ENCODE peak calls at places on chromosome 6, in four cellular contexts. One of them, this sample, is unnamed.

GRCh38 chr6:150492507-150492906 is 107.2 kb upstream of the PLEKHG1 start:
- DNase-seq in HFF-Myc: peak
- DNase-seq in HuH-7: no peak
- DNase-seq in NCI-H2029: no peak
- DNase-seq in this sample: no peak

GRCh38 chr6:112735129-112735528 is 388.0 kb downstream of the RFPL4B start:
- DNase-seq in HFF-Myc: no peak
- DNase-seq in HuH-7: no peak
- DNase-seq in NCI-H2029: no peak
- DNase-seq in this sample: no peak

GRCh38 chr6:75272145-75272840 is 12.3 kb downstream of the TMEM30A start:
- DNase-seq in HFF-Myc: no peak
- DNase-seq in HuH-7: no peak
- DNase-seq in NCI-H2029: no peak
- DNase-seq in this sample: no peak

GRCh38 chr6:43489277-43490072 is 12.1 kb downstream of the TJAP1 start:
- DNase-seq in HuH-7: no peak
- DNase-seq in NCI-H2029: no peak
- DNase-seq in HFF-Myc: no peak
- DNase-seq in this sample: no peak

GRCh38 chr6:158002951-158003853 is 21.5 kb downstream of the SYNJ2 start:
- DNase-seq in HuH-7: no peak
- DNase-seq in HFF-Myc: peak
- DNase-seq in NCI-H2029: no peak
- DNase-seq in this sample: no peak

GRCh38 chr6:55980627-55981211 is 105.3 kb upstream of the BMP5 start:
- DNase-seq in NCI-H2029: no peak
- DNase-seq in HuH-7: peak
- DNase-seq in HFF-Myc: peak
- DNase-seq in this sample: peak

GRCh38 chr6:120816862-120817261 is 517.4 kb downstream of the TBC1D32 start:
- DNase-seq in HuH-7: no peak
- DNase-seq in NCI-H2029: no peak
- DNase-seq in HFF-Myc: no peak
- DNase-seq in this sample: no peak

GRCh38 chr6:32113386-32114352 is 4.5 kb upstream of the TNXB start:
- DNase-seq in HuH-7: no peak
- DNase-seq in NCI-H2029: no peak
- DNase-seq in HFF-Myc: peak
- DNase-seq in this sample: no peak

GRCh38 chr6:127939442-127940066 is 38.7 kb upstream of the THEMIS start:
- DNase-seq in HFF-Myc: no peak
- DNase-seq in HuH-7: no peak
- DNase-seq in NCI-H2029: no peak
- DNase-seq in this sample: no peak

GRCh38 chr6:45681860-45682488 is 304.2 kb upstream of the SUPT3H start:
- DNase-seq in HFF-Myc: no peak
- DNase-seq in HuH-7: no peak
- DNase-seq in NCI-H2029: no peak
- DNase-seq in this sample: no peak

GRCh38 chr6:117157448-117157847 is 107.9 kb upstream of the VGLL2 start:
- DNase-seq in NCI-H2029: no peak
- DNase-seq in HFF-Myc: no peak
- DNase-seq in HuH-7: no peak
- DNase-seq in this sample: no peak

GRCh38 chr6:7378629-7379218 is 10.8 kb downstream of the CAGE1 start:
- DNase-seq in NCI-H2029: no peak
- DNase-seq in HFF-Myc: no peak
- DNase-seq in HuH-7: no peak
- DNase-seq in this sample: no peak

GRCh38 chr6:47238456-47238995 is 71.2 kb downstream of the TNFRSF21 start:
- DNase-seq in HuH-7: no peak
- DNase-seq in HFF-Myc: no peak
- DNase-seq in NCI-H2029: no peak
- DNase-seq in this sample: no peak

GRCh38 chr6:6293317-6293716 is 27.1 kb downstream of the F13A1 start:
- DNase-seq in NCI-H2029: no peak
- DNase-seq in HuH-7: no peak
- DNase-seq in HFF-Myc: no peak
- DNase-seq in this sample: no peak

GRCh38 chr6:5752282-5752681 is 254.4 kb downstream of the NRN1 start:
- DNase-seq in HFF-Myc: peak
- DNase-seq in NCI-H2029: peak
- DNase-seq in HuH-7: no peak
- DNase-seq in this sample: no peak

GRCh38 chr6:163536770-163537169 is 122.3 kb downstream of the QKI start:
- DNase-seq in HFF-Myc: peak
- DNase-seq in NCI-H2029: no peak
- DNase-seq in HuH-7: no peak
- DNase-seq in this sample: no peak

GRCh38 chr6:121160276-121160675 is 174.0 kb downstream of the TBC1D32 start:
- DNase-seq in HFF-Myc: no peak
- DNase-seq in NCI-H2029: no peak
- DNase-seq in HuH-7: no peak
- DNase-seq in this sample: no peak

GRCh38 chr6:125094563-125094962 is 59.0 kb upstream of the TPD52L1 start:
- DNase-seq in NCI-H2029: no peak
- DNase-seq in HuH-7: no peak
- DNase-seq in HFF-Myc: peak
- DNase-seq in this sample: no peak

GRCh38 chr6:167244064-167244949 is 46.8 kb upstream of the UNC93A start:
- DNase-seq in NCI-H2029: no peak
- DNase-seq in HFF-Myc: no peak
- DNase-seq in HuH-7: no peak
- DNase-seq in this sample: no peak

GRCh38 chr6:15546591-15546990 is 116.2 kb downstream of the DTNBP1 start:
- DNase-seq in HFF-Myc: no peak
- DNase-seq in NCI-H2029: no peak
- DNase-seq in HuH-7: no peak
- DNase-seq in this sample: no peak

GRCh38 chr6:63643862-63644261 is 8.3 kb downstream of the PHF3 start:
- DNase-seq in NCI-H2029: no peak
- DNase-seq in HuH-7: no peak
- DNase-seq in HFF-Myc: no peak
- DNase-seq in this sample: no peak

GRCh38 chr6:79872986-79873385 is 74.4 kb downstream of the ELOVL4 start:
- DNase-seq in HFF-Myc: no peak
- DNase-seq in NCI-H2029: no peak
- DNase-seq in HuH-7: no peak
- DNase-seq in this sample: no peak

GRCh38 chr6:135667694-135668455 is 170.3 kb upstream of the AHI1 start:
- DNase-seq in NCI-H2029: peak
- DNase-seq in HuH-7: no peak
- DNase-seq in HFF-Myc: peak
- DNase-seq in this sample: peak

GRCh38 chr6:83511901-83512681 is at the start of gene PRSS35:
- DNase-seq in NCI-H2029: no peak
- DNase-seq in HuH-7: peak
- DNase-seq in HFF-Myc: no peak
- DNase-seq in this sample: peak

GRCh38 chr6:73309534-73309783 is 44.6 kb downstream of the DPPA5 start:
- DNase-seq in NCI-H2029: no peak
- DNase-seq in HuH-7: no peak
- DNase-seq in HFF-Myc: no peak
- DNase-seq in this sample: no peak

GRCh38 chr6:36124881-36125280 is 5.4 kb upstream of the MAPK13 start:
- DNase-seq in NCI-H2029: peak
- DNase-seq in HFF-Myc: no peak
- DNase-seq in HuH-7: no peak
- DNase-seq in this sample: no peak

GRCh38 chr6:10402648-10403311 is 12.1 kb downstream of the TFAP2A start:
- DNase-seq in HuH-7: no peak
- DNase-seq in HFF-Myc: no peak
- DNase-seq in NCI-H2029: no peak
- DNase-seq in this sample: no peak

This sample was measured in HEK293T.